ENCODE peak calls at places on chromosomes 16 and 17, in ten cellular contexts. M is tibial artery, H is aorta, C is K562, E is fibroblast of lung, P is GM23338, V is neuronal stem cell, A is tibial nerve, Y is hepatocyte, D is trophoblast cell. S is an unnamed sample.

GRCh38 chr17:14228903-14229302 is 7.8 kb downstream of the CDRT15 start:
- DNase-seq in M (no peak), H (no peak), C (no peak), E (peak; percentile 10), P (no peak), V (no peak), A (no peak), Y (no peak), D (no peak), S (no peak)

GRCh38 chr17:66474258-66474657 is 171.8 kb downstream of the PRKCA start:
- DNase-seq in M (no peak), H (no peak), C (no peak), E (no peak), P (peak; percentile 83), V (no peak), A (no peak), Y (no peak), D (no peak), S (no peak)

GRCh38 chr16:67967956-67968439 is 439 bp downstream of the SLC12A4 start:
- DNase-seq in M (no peak), H (peak; percentile 89), C (peak; percentile 84), E (peak; percentile 39), P (peak; percentile 54), V (peak; percentile 32), A (no peak), Y (peak; percentile 74), D (peak; percentile 17), S (no peak)

GRCh38 chr16:86363057-86363490 is 147.3 kb upstream of the FOXF1 start:
- DNase-seq in M (no peak), H (no peak), C (no peak), E (peak; percentile 96), P (no peak), V (no peak), A (no peak), Y (peak; percentile 75), D (no peak), S (no peak)

GRCh38 chr17:36095992-36096391 is 6.0 kb upstream of the CCL3 start:
- DNase-seq in M (no peak), H (no peak), C (no peak), E (no peak), P (no peak), V (no peak), A (no peak), Y (no peak), D (no peak), S (no peak)

GRCh38 chr17:68606451-68607307 is 5.5 kb upstream of the FAM20A start:
- DNase-seq in M (no peak), H (no peak), C (no peak), E (no peak), P (no peak), V (no peak), A (no peak), Y (no peak), D (no peak), S (no peak)

GRCh38 chr16:55444754-55445485 is 34.1 kb upstream of the MMP2 start:
- DNase-seq in M (peak; percentile 75), H (no peak), C (no peak), E (no peak), P (no peak), V (no peak), A (no peak), Y (no peak), D (peak; percentile 32), S (no peak)

GRCh38 chr16:68346892-68347480 is 36.2 kb downstream of the PRMT7 start:
- DNase-seq in M (no peak), H (peak; percentile 58), C (no peak), E (no peak), P (no peak), V (no peak), A (no peak), Y (no peak), D (no peak), S (no peak)

GRCh38 chr17:12230411-12230810 is 209.7 kb downstream of the MAP2K4 start:
- DNase-seq in M (no peak), H (no peak), C (no peak), E (no peak), P (no peak), V (no peak), A (no peak), Y (no peak), D (peak; percentile 40), S (no peak)

GRCh38 chr16:8676160-8676547 is 1.7 kb downstream of the ABAT start:
- DNase-seq in M (no peak), H (no peak), C (no peak), E (no peak), P (no peak), V (no peak), A (no peak), Y (no peak), D (no peak), S (no peak)

GRCh38 chr17:76968707-76969597 is 100.7 kb downstream of the MGAT5B start:
- DNase-seq in M (no peak), H (no peak), C (no peak), E (no peak), P (peak; percentile 99), V (peak; percentile 90), A (no peak), Y (peak; percentile 53), D (peak; percentile 52), S (peak; percentile 94)

DNA sequence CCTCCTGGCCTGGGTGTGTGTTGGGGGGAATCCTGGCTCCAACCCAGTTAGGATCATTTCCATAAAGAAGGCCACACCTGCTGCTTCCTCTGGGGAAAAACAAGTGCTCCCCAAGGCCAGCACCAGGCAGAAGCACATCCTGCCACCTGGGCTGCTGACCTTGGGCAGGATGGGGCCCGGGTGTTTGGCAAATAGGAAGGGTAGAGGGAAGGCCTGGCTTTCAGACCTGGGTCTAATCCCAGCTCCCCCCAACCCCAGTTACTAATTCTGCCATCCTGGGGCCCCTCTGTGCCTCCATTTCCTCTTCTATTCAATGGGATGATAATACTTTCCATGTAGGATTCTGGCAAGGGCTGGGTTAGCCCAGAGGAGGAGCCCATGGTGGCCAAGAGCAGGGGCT is 3.0 kb upstream of the NLRC5 start:
- DNase-seq in M (no peak), H (peak; percentile 37), C (no peak), E (no peak), P (no peak), V (no peak), A (no peak), Y (no peak), D (no peak), S (no peak)
- H3K4me3 ChIP-seq in M (no peak overlapping the region), H (no peak overlapping the region), C (no peak overlapping the region), E (no peak overlapping the region), P (no peak overlapping the region), V (no peak overlapping the region), A (no peak overlapping the region), Y (no peak overlapping the region), D (no peak overlapping the region), S (no peak overlapping the region)

GRCh38 chr16:89924925-89925307 is 1.8 kb downstream of the TUBB3 start:
- DNase-seq in M (no peak), H (no peak), C (no peak), E (no peak), P (peak; percentile 37), V (no peak), A (no peak), Y (no peak), D (no peak), S (no peak)

GRCh38 chr16:89922884-89923639 is at the start of gene TUBB3:
- DNase-seq in M (peak; percentile 68), H (peak; percentile 90), C (peak; percentile 91), E (peak; percentile 81), P (peak; percentile 91), V (peak; percentile 89), A (no peak), Y (peak; percentile 93), D (peak; percentile 62), S (no peak)

GRCh38 chr16:89924298-89924924 is 1.3 kb downstream of the TUBB3 start:
- DNase-seq in M (no peak), H (peak; percentile 79), C (peak; percentile 49), E (peak; percentile 68), P (peak; percentile 94), V (peak; percentile 94), A (no peak), Y (peak; percentile 77), D (no peak), S (no peak)

GRCh38 chr16:89923640-89924297 is 627 bp downstream of the TUBB3 start:
- DNase-seq in M (peak; percentile 68), H (peak; percentile 75), C (no peak), E (no peak), P (peak; percentile 66), V (peak; percentile 59), A (no peak), Y (peak; percentile 47), D (no peak), S (no peak)

DNA sequence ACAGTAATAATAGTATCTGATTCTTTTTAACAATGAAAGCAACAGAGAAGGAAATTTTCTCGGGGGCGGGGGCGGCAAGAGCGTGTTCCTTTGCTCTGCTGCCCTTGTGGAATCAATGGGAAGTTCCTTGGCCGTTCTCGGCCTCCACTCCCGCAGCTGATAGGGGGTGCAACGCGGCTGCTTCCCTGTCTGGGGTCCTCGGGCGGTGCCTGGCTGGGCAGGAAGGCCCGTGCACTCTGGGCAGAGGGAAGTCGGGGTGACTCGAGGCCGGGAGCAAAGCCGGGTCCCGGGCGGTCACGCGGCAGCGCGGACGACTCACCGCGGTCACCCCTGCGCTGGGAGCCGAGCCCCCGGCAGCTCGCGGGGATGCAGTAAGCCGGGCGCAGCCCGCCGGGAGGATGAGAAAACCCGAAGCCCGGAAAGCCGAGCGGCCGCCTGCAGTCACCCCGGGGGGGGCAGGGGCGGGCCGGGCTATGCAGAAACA is 2.5 kb downstream of the TUBB3 start:
- DNase-seq in M (no peak), H (no peak), C (no peak), E (peak; percentile 20), P (peak; percentile 64), V (no peak), A (no peak), Y (no peak), D (no peak), S (no peak)
- H3K4me1 ChIP-seq in M (peaks cover 47% of the 10 kb centered on the region), H (no peaks in the 10 kb centered on the region), C (peaks cover 61% of the 10 kb centered on the region), E (peaks cover 16% of the 10 kb centered on the region), P (peaks cover 25% of the 10 kb centered on the region), V (peaks cover 15% of the 10 kb centered on the region), A (peaks cover 59% of the 10 kb centered on the region), Y (peaks cover 27% of the 10 kb centered on the region), D (peaks cover 21% of the 10 kb centered on the region), S (peaks cover 9% of the 10 kb centered on the region)

DNA sequence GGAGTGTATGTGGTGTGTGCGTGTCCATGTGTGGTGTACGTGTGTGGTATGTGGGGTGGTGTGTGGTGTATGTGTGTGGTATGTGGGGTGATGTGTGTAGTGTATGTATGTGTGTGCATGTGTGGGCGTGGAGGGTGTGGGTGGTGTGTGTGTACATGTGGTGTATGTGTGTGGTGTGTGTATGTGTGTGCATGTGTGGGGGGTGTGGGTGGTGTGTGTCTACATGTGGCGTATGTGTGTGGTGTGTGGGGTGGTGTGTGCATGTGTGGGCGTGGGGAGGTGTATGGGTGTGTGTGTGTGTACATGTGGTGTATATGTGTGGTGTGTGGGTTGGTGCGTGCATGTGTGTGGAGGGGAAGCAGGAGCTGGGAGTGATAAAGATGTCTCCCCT is 1.7 kb upstream of the CD300H start:
- DNase-seq in M (peak; percentile 3), H (no peak), C (no peak), E (no peak), P (no peak), V (no peak), A (no peak), Y (no peak), D (no peak), S (no peak)
- H3K4me3 ChIP-seq in M (no peak overlapping the region), H (no peak overlapping the region), C (no peak overlapping the region), E (no peak overlapping the region), P (no peak overlapping the region), V (peak overlapping the region; percentile 65), A (no peak overlapping the region), Y (no peak overlapping the region), D (peak overlapping the region; percentile 60), S (no peak overlapping the region)

DNA sequence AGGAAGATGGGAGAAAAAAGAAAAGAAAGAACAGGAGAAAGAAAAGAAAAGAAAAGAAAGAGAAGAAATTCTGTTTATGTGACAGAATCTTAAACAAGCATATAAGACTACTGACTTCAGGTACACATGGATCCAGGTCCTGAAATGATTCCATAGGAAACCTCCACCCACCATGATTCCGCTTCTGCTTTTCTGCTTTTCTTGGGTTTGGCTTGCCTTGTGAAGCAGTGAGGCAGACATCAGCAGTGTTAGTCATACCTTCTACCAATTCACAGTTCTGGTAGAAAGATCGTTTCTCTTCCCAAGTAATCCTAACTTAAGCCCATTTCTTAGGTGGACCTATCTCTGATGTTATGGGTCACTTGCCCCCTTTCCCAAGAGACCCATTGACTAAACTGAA is 660.1 kb upstream of the RBFOX1 start:
- DNase-seq in M (no peak), H (no peak), C (no peak), E (no peak), P (no peak), V (no peak), A (no peak), Y (no peak), D (no peak), S (no peak)
- H3K4me1 ChIP-seq in M (no peaks in the 10 kb centered on the region), H (no peaks in the 10 kb centered on the region), C (no peaks in the 10 kb centered on the region), E (no peaks in the 10 kb centered on the region), P (no peaks in the 10 kb centered on the region), V (no peaks in the 10 kb centered on the region), A (no peaks in the 10 kb centered on the region), Y (no peaks in the 10 kb centered on the region), D (no peaks in the 10 kb centered on the region), S (no peaks in the 10 kb centered on the region)

S was measured in iPS DF 6.9.